ENCODE peak calls at places on chromosomes 12 and 14, in five cellular contexts. M is fibroblast of lung; C is CD4-positive, alpha-beta T cell; Y is memory B cell; Q is activated naive CD4-positive, alpha-beta T cell treated with anti-CD3 and anti-CD28 coated beads, Interleukin-2, amount 50 U/mL, for 16 hours. J is an unnamed sample.

GRCh38 chr12:47942327-47943230 is 20.8 kb upstream of the TMEM106C start:
- DNase-seq in M (no peak), Y (peak; percentile 38), C (peak; percentile 44), Q (peak; percentile 48), J (no peak)

GRCh38 chr14:32417956-32418552 is 89.0 kb downstream of the AKAP6 start:
- DNase-seq in Y (no peak), Q (no peak), C (no peak), M (peak; percentile 79), J (no peak)

GRCh38 chr14:87049886-87050820 is 942.8 kb downstream of the GALC start:
- DNase-seq in C (no peak), M (peak; percentile 18), Q (no peak), Y (no peak), J (no peak)

GRCh38 chr14:51473808-51474207 is 177.9 kb upstream of the FRMD6 start:
- DNase-seq in Q (no peak), Y (no peak), C (no peak), M (peak; percentile 53), J (no peak)

GRCh38 chr14:101360045-101360931 is 201.0 kb upstream of the DIO3 start:
- DNase-seq in M (no peak), Q (no peak), Y (no peak), C (no peak), J (peak; percentile 34)

GRCh38 chr12:83753205-83753604 is 1066.5 kb downstream of the TMTC2 start:
- DNase-seq in C (no peak), Y (no peak), M (no peak), Q (no peak), J (no peak)

GRCh38 chr12:85007836-85008235 is 28.2 kb downstream of the TSPAN19 start:
- DNase-seq in Q (no peak), Y (no peak), M (no peak), C (no peak), J (no peak)

GRCh38 chr14:32050839-32051238 is 26.3 kb upstream of the ARHGAP5 start:
- DNase-seq in M (no peak), Y (no peak), Q (no peak), C (no peak), J (no peak)

GRCh38 chr12:102331419-102331818 is 133.8 kb upstream of the PMCH start:
- DNase-seq in M (no peak), Y (no peak), C (no peak), Q (no peak), J (no peak)

GRCh38 chr12:130973906-130974305 is 20.2 kb downstream of the ADGRD1 start:
- DNase-seq in Y (no peak), C (no peak), M (no peak), Q (no peak), J (no peak)

GRCh38 chr12:76176935-76177334 is 92.5 kb upstream of the NAP1L1 start:
- DNase-seq in M (no peak), C (no peak), Y (no peak), Q (no peak), J (no peak)

GRCh38 chr12:57479376-57480115 is at the start of gene ARHGAP9:
- DNase-seq in Q (peak; percentile 54), Y (peak; percentile 49), M (no peak), C (peak; percentile 54), J (peak; percentile 76)

GRCh38 chr14:54338696-54339317 is 58.0 kb upstream of the CDKN3 start:
- DNase-seq in Y (no peak), C (no peak), M (peak; percentile 67), Q (no peak), J (no peak)

GRCh38 chr12:122060069-122060468 is 18.5 kb upstream of the MLXIP start:
- DNase-seq in C (no peak), M (no peak), Q (no peak), Y (no peak), J (no peak)

GRCh38 chr12:122757568-122757967 is 4.9 kb downstream of the DENR start:
- DNase-seq in Y (no peak), C (no peak), Q (no peak), M (no peak), J (no peak)

GRCh38 chr14:100524233-100524932 is 62.8 kb downstream of the BEGAIN start:
- DNase-seq in Q (no peak), C (no peak), Y (no peak), M (no peak), J (no peak)

GRCh38 chr12:124518051-124518932 is 49.1 kb downstream of the NCOR2 start:
- DNase-seq in C (no peak), Q (no peak), M (peak; percentile 100), Y (no peak), J (peak; percentile 97)

GRCh38 chr14:62667515-62667914 is 377.7 kb downstream of the KCNH5 start:
- DNase-seq in C (no peak), Q (no peak), M (peak; percentile 2), Y (no peak), J (no peak)